ENCODE peak calls at places on chromosomes 13 and 19, in six cellular contexts. H is epithelial cell of esophagus, X is mucosa of descending colon, S is GM12865, F is H9, D is AG09309. N is an unnamed sample.

GRCh38 chr19:40565910-40566495 is 10.7 kb upstream of the SHKBP1 start:
- DNase-seq in H (no peak), X (no peak), S (no peak), F (no peak), D (no peak), N (no peak)

GRCh38 chr19:37817180-37817911 is 38.0 kb upstream of the ZNF573 start:
- DNase-seq in H (peak; percentile 27), X (peak; percentile 65), S (no peak), F (peak; percentile 91), D (no peak), N (peak; percentile 17)

GRCh38 chr13:93777504-93777903 is 550.9 kb downstream of the GPC6 start:
- DNase-seq in H (no peak), X (no peak), S (no peak), F (no peak), D (no peak), N (no peak)

GRCh38 chr19:5206751-5207075 is 133.9 kb downstream of the PTPRS start:
- DNase-seq in H (no peak), X (no peak), S (no peak), F (no peak), D (no peak), N (no peak)

GRCh38 chr13:102707465-102707864 is 12.6 kb upstream of the METTL21C start:
- DNase-seq in H (peak; percentile 85), X (no peak), S (no peak), F (no peak), D (peak; percentile 96), N (no peak)

GRCh38 chr13:99477493-99477892 is 23.8 kb upstream of the TM9SF2 start:
- DNase-seq in H (peak; percentile 10), X (no peak), S (no peak), F (no peak), D (no peak), N (no peak)

GRCh38 chr13:80379245-80379644 is 38.3 kb upstream of the SPRY2 start:
- DNase-seq in H (peak; percentile 79), X (no peak), S (no peak), F (no peak), D (no peak), N (no peak)

GRCh38 chr19:5403968-5404640 is 51.1 kb upstream of the ZNRF4 start:
- DNase-seq in H (peak; percentile 81), X (peak; percentile 58), S (peak; percentile 65), F (peak; percentile 94), D (peak; percentile 46), N (peak; percentile 74)

GRCh38 chr13:48004201-48004600 is 3.1 kb upstream of the SUCLA2 start:
- DNase-seq in H (no peak), X (no peak), S (no peak), F (peak; percentile 34), D (no peak), N (no peak)

GRCh38 chr19:42121036-42121621 is 11.1 kb downstream of the POU2F2 start:
- DNase-seq in H (no peak), X (no peak), S (peak; percentile 32), F (no peak), D (no peak), N (no peak)

GRCh38 chr19:4652075-4652474 is 12.8 kb downstream of the TNFAIP8L1 start:
- DNase-seq in H (no peak), X (no peak), S (no peak), F (no peak), D (no peak), N (no peak)

GRCh38 chr19:4425531-4425930 is 23.1 kb downstream of the CHAF1A start:
- DNase-seq in H (no peak), X (no peak), S (no peak), F (no peak), D (peak; percentile 25), N (no peak)

GRCh38 chr19:6800991-6801396 is 28.5 kb downstream of the VAV1 start:
- DNase-seq in H (peak; percentile 98), X (no peak), S (no peak), F (peak; percentile 30), D (peak; percentile 7), N (no peak)

GRCh38 chr13:101978546-101979315 is 423.1 kb downstream of the FGF14 start:
- DNase-seq in H (no peak), X (no peak), S (no peak), F (no peak), D (no peak), N (no peak)

GRCh38 chr19:4768934-4769777 is 22.4 kb upstream of the FEM1A start:
- DNase-seq in H (peak; percentile 85), X (peak; percentile 63), S (peak; percentile 76), F (peak; percentile 90), D (peak; percentile 41), N (peak; percentile 86)

GRCh38 chr13:61247149-61247936 is 168.3 kb downstream of the PCDH20 start:
- DNase-seq in H (no peak), X (peak; percentile 21), S (peak; percentile 86), F (no peak), D (no peak), N (peak; percentile 3)

GRCh38 chr19:16661480-16662034 is 618 bp downstream of the TMEM38A start:
- DNase-seq in H (no peak), X (peak; percentile 73), S (peak; percentile 87), F (peak; percentile 52), D (no peak), N (peak; percentile 57)

GRCh38 chr19:16660763-16661479 is at the start of gene TMEM38A:
- DNase-seq in H (peak; percentile 30), X (peak; percentile 81), S (peak; percentile 70), F (peak; percentile 47), D (no peak), N (peak; percentile 65)

GRCh38 chr19:16657384-16657783 is 2.6 kb downstream of the SMIM7 start:
- DNase-seq in H (no peak), X (no peak), S (no peak), F (no peak), D (no peak), N (no peak)

GRCh38 chr19:16659464-16659831 is 496 bp downstream of the SMIM7 start:
- DNase-seq in H (no peak), X (no peak), S (no peak), F (no peak), D (no peak), N (no peak)

GRCh38 chr19:16659832-16660708 is at the start of gene SMIM7:
- DNase-seq in H (peak; percentile 99), X (peak; percentile 99), S (peak; percentile 99), F (peak; percentile 99), D (peak; percentile 93), N (peak; percentile 99)
- TF ChIP-seq CTCF in H (no peak), X (no peak), S (no peak), F (no peak), D (no peak), N (peak; percentile 40)

GRCh38 chr19:1469936-1470863 is 8.8 kb downstream of the C19orf25 start:
- DNase-seq in H (peak; percentile 64), X (peak; percentile 76), S (peak; percentile 36), F (peak; percentile 79), D (no peak), N (peak; percentile 74)

GRCh38 chr19:1473056-1473400 is 6.0 kb downstream of the C19orf25 start:
- DNase-seq in H (no peak), X (no peak), S (no peak), F (no peak), D (no peak), N (no peak)

GRCh38 chr19:1470864-1471513 is 8.0 kb downstream of the C19orf25 start:
- DNase-seq in H (peak; percentile 38), X (no peak), S (no peak), F (peak; percentile 84), D (no peak), N (no peak)

GRCh38 chr19:1472227-1473055 is 6.6 kb downstream of the C19orf25 start:
- DNase-seq in H (no peak), X (peak; percentile 51), S (no peak), F (no peak), D (no peak), N (no peak)

DNA sequence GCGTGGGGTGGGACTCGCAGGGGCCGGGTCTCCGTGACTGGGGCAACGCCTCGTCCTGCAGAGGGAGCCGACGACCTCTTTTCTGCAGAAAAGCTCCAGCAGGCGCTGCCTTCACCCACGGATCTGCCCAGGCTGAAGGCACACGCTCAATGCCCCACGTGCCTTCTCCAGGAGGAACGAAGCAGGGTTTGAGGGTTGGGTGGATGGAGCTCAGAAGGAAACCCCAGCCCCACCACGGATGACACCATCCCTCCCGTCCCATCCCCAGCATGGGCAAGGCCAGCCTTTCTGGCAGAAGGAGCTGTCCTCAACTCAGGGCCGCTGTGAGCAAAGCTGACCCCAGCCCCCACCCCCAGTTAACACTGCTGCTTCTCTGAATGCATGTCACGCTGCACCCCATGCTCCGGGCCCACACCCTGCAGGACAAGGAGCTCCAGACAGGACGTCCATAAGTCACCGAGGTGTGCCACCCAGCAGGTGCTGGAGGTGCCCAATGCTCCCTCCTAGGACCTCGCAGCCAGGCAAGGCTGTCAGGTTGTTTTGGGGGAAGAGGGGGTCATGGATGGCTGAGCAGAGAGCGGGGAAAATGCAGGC is 7.4 kb downstream of the C19orf25 start:
- DNase-seq in H (no peak), X (peak; percentile 49), S (no peak), F (no peak), D (no peak), N (no peak)
- TF ChIP-seq CTCF in H (no peak), X (no peak), S (no peak), F (no peak), D (peak; percentile 16), N (no peak)

GRCh38 chr13:65613004-65613403 is 1617.1 kb downstream of the PCDH9 start:
- DNase-seq in H (peak; percentile 4), X (no peak), S (no peak), F (peak; percentile 33), D (no peak), N (no peak)
- TF ChIP-seq CTCF in H (peak; percentile 48), X (no peak), S (peak; percentile 6), F (peak; percentile 74), D (peak; percentile 4), N (peak; percentile 9)

GRCh38 chr19:1245884-1246816 is 2.2 kb upstream of the MIDN start:
- DNase-seq in H (no peak), X (peak; percentile 92), S (no peak), F (no peak), D (no peak), N (no peak)

GRCh38 chr19:1249990-1250298 is 1.6 kb downstream of the MIDN start:
- DNase-seq in H (no peak), X (no peak), S (no peak), F (no peak), D (no peak), N (no peak)

GRCh38 chr19:1249298-1249989 is 1.1 kb downstream of the MIDN start:
- DNase-seq in H (peak; percentile 96), X (peak; percentile 97), S (peak; percentile 96), F (peak; percentile 95), D (peak; percentile 87), N (peak; percentile 94)

GRCh38 chr19:1248454-1249297 is at the start of gene MIDN:
- DNase-seq in H (peak; percentile 88), X (peak; percentile 93), S (peak; percentile 89), F (peak; percentile 86), D (no peak), N (peak; percentile 83)

DNA sequence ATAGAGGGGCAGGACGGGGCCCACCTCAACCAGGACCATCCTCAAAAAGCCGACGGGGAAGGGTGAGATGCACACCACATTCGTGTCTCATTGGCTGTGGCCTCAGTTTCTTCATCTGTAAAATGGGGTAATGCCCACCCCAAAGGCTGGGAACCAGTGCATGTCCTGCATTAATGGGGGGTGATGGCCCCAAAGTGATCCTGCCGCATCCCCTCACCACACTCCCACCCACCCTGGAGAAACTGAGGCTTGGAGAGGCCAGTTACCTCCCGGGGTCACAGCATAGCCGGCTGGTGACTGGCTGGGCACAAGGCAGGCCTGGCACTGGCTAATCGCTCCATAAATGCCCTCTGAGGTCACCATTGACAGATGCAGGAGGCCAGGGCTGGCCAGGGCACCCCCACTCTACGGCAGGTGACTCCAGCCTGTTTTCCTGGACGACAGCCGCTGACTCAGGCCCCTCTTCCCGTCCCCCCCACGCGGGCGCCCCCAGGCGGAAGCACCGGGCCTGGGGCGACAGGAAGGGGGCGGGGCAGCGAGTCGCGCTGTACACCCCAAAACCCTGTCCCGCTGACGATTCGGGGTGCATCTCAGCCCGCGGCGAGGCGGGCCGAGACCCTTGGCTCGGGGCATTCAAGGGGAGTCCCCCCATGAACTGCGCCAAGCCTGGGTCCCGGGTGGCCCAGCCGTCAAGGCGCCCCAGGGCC is 483 bp upstream of the MIDN start:
- DNase-seq in H (peak; percentile 63), X (peak; percentile 91), S (peak; percentile 67), F (peak; percentile 75), D (no peak), N (peak; percentile 59)
- TF ChIP-seq CTCF in H (no peak), X (no peak), S (peak; percentile 43), F (peak; percentile 63), D (peak; percentile 30), N (peak; percentile 40)

N was measured in GM10248.